ENCODE peak calls at places on chromosomes 1 and 21, in seven cellular contexts. T is fibroblast of mammary gland; D is A172; X is activated gamma-delta T cell treated with Interleukin-2 at 50 U/mL for 16 hours; L is activated naive CD4-positive, alpha-beta T cell treated with anti-CD3 and anti-CD28 coated beads, Interleukin-2, amount 10 ng/mL, durations not matched to agents 7 days and 5 days; I is activated CD4-positive, alpha-beta T cell treated with anti-CD3 and anti-CD28 coated beads for 48 hours; Q is suprapubic skin. R is an unnamed sample.
A peak's percentile ranks its signal among the peaks of the same experiment; 100 is the strongest.

GRCh38 chr1:183191833-183192232 is 5.8 kb downstream of the LAMC2 start:
- DNase-seq in T (peak; percentile 93), D (peak; percentile 84), X (no peak), L (no peak), I (no peak), Q (no peak), R (peak; percentile 93)

GRCh38 chr1:40712997-40713396 is 21.5 kb downstream of the NFYC start:
- DNase-seq in T (no peak), D (peak; percentile 21), X (no peak), L (peak; percentile 23), I (no peak), Q (no peak), R (peak; percentile 37)

GRCh38 chr1:28056129-28056925 is 32.1 kb downstream of the EYA3 start:
- DNase-seq in T (no peak), D (no peak), X (peak; percentile 22), L (peak; percentile 49), I (peak; percentile 81), Q (no peak), R (no peak)

GRCh38 chr1:230632273-230632873 is 9.9 kb upstream of the COG2 start:
- DNase-seq in T (peak; percentile 47), D (peak; percentile 57), X (no peak), L (peak; percentile 26), I (peak; percentile 13), Q (no peak), R (peak; percentile 61)

GRCh38 chr1:118082984-118083383 is 102.0 kb downstream of the SPAG17 start:
- DNase-seq in T (no peak), D (no peak), X (no peak), L (no peak), I (no peak), Q (no peak), R (no peak)

GRCh38 chr1:156705918-156706646 is 699 bp upstream of the CRABP2 start:
- DNase-seq in T (peak; percentile 67), D (no peak), X (peak; percentile 61), L (peak; percentile 78), I (peak; percentile 83), Q (peak; percentile 89), R (peak; percentile 66)

GRCh38 chr1:2135425-2135824 is 59.1 kb downstream of the FAAP20 start:
- DNase-seq in T (peak; percentile 42), D (peak; percentile 26), X (no peak), L (no peak), I (no peak), Q (peak; percentile 84), R (peak; percentile 79)

GRCh38 chr1:233281711-233282581 is 13.6 kb downstream of the PCNX2 start:
- DNase-seq in T (peak; percentile 42), D (peak; percentile 10), X (peak; percentile 11), L (peak; percentile 54), I (peak; percentile 24), Q (no peak), R (no peak)

GRCh38 chr1:8816831-8817412 is 518 bp downstream of the RERE start:
- DNase-seq in T (no peak), D (no peak), X (peak; percentile 20), L (peak; percentile 42), I (peak; percentile 25), Q (no peak), R (peak; percentile 43)

GRCh38 chr1:32774950-32775634 is 42.1 kb downstream of the YARS1 start:
- DNase-seq in T (peak; percentile 63), D (peak; percentile 93), X (no peak), L (no peak), I (no peak), Q (no peak), R (peak; percentile 75)

GRCh38 chr1:53362851-53363642 is 35.2 kb upstream of the LRP8 start:
- DNase-seq in T (no peak), D (no peak), X (no peak), L (peak; percentile 28), I (peak; percentile 8), Q (peak; percentile 57), R (no peak)

GRCh38 chr1:201019321-201019977 is 4.1 kb downstream of the KIF21B start:
- DNase-seq in T (peak; percentile 19), D (peak; percentile 79), X (peak; percentile 90), L (peak; percentile 95), I (peak; percentile 94), Q (no peak), R (peak; percentile 66)

GRCh38 chr1:41918450-41919043 is at the start of gene HIVEP3:
- DNase-seq in T (peak; percentile 24), D (peak; percentile 53), X (no peak), L (no peak), I (no peak), Q (no peak), R (peak; percentile 69)

GRCh38 chr1:178495741-178496409 is 889 bp downstream of the CLEC20A start:
- DNase-seq in T (no peak), D (no peak), X (no peak), L (no peak), I (no peak), Q (no peak), R (no peak)

GRCh38 chr1:1157914-1158710 is 15.6 kb upstream of the TTLL10 start:
- DNase-seq in T (peak; percentile 1), D (no peak), X (peak; percentile 28), L (peak; percentile 56), I (peak; percentile 31), Q (no peak), R (peak; percentile 26)

GRCh38 chr21:20998456-20998789 is 214 bp downstream of the NCAM2 start:
- DNase-seq in T (no peak), D (no peak), X (no peak), L (no peak), I (no peak), Q (no peak), R (no peak)

GRCh38 chr1:74502432-74502831 is 10.0 kb downstream of the LRRC53 start:
- DNase-seq in T (peak; percentile 56), D (peak; percentile 49), X (no peak), L (no peak), I (no peak), Q (no peak), R (peak; percentile 31)

GRCh38 chr1:92476071-92476607 is 10.6 kb downstream of the GFI1 start:
- DNase-seq in T (no peak), D (no peak), X (peak; percentile 55), L (peak; percentile 77), I (peak; percentile 72), Q (no peak), R (no peak)

GRCh38 chr1:198932351-198932991 is 293.6 kb downstream of the PTPRC start:
- DNase-seq in T (no peak), D (no peak), X (no peak), L (peak; percentile 47), I (peak; percentile 25), Q (no peak), R (peak; percentile 55)

GRCh38 chr1:236835491-236835890 is 40.4 kb downstream of the MTR start:
- DNase-seq in T (no peak), D (no peak), X (no peak), L (no peak), I (no peak), Q (no peak), R (no peak)

GRCh38 chr1:248618878-248619277 is 16.0 kb downstream of the OR2T11 start:
- DNase-seq in T (peak; percentile 31), D (no peak), X (peak; percentile 23), L (peak; percentile 69), I (peak; percentile 75), Q (no peak), R (peak; percentile 65)

GRCh38 chr1:89873250-89873649 is 52.4 kb downstream of the LRRC8D start:
- DNase-seq in T (no peak), D (no peak), X (no peak), L (no peak), I (no peak), Q (no peak), R (no peak)

GRCh38 chr1:94124538-94124937 is 3.6 kb upstream of the ABCA4 start:
- DNase-seq in T (no peak), D (no peak), X (no peak), L (no peak), I (no peak), Q (no peak), R (no peak)

GRCh38 chr1:66993076-66993475 is 60.9 kb downstream of the SLC35D1 start:
- DNase-seq in T (no peak), D (no peak), X (no peak), L (no peak), I (no peak), Q (no peak), R (no peak)

GRCh38 chr1:9827558-9828185 is 3.9 kb upstream of the CLSTN1 start:
- DNase-seq in T (peak; percentile 12), D (no peak), X (no peak), L (peak; percentile 33), I (peak; percentile 28), Q (no peak), R (peak; percentile 33)

GRCh38 chr1:241688940-241689368 is 36.9 kb downstream of the WDR64 start:
- DNase-seq in T (peak; percentile 84), D (peak; percentile 19), X (no peak), L (no peak), I (no peak), Q (no peak), R (peak; percentile 77)

GRCh38 chr1:176515310-176515709 is 52.3 kb downstream of the PAPPA2 start:
- DNase-seq in T (peak; percentile 92), D (peak; percentile 95), X (no peak), L (no peak), I (no peak), Q (no peak), R (peak; percentile 82)

GRCh38 chr1:176164014-176164678 is 42.9 kb downstream of the COP1 start:
- DNase-seq in T (no peak), D (no peak), X (no peak), L (no peak), I (peak; percentile 20), Q (no peak), R (no peak)

GRCh38 chr1:26705788-26706237 is 10.0 kb downstream of the ARID1A start:
- DNase-seq in T (peak; percentile 86), D (peak; percentile 62), X (no peak), L (no peak), I (no peak), Q (no peak), R (peak; percentile 72)

GRCh38 chr1:99292946-99293345 is 28.7 kb downstream of the PLPPR4 start:
- DNase-seq in T (no peak), D (no peak), X (no peak), L (no peak), I (no peak), Q (no peak), R (no peak)

GRCh38 chr1:13661539-13661938 is 38.4 kb upstream of the PRDM2 start:
- DNase-seq in T (peak; percentile 78), D (peak; percentile 33), X (no peak), L (no peak), I (no peak), Q (no peak), R (no peak)

R was measured in ELR.